ENCODE peak calls at places on chromosomes 13 and 19, in four cellular contexts. I is IMR-90, C is HepG2, S is K562. H is an unnamed sample.

GRCh38 chr13:53622431-53622830 is 593.8 kb downstream of the OLFM4 start:
- DNase-seq in I (no peak), C (no peak), S (no peak), H (no peak)

GRCh38 chr19:29510701-29511265 is 15.0 kb upstream of the VSTM2B start:
- DNase-seq in I (no peak), C (no peak), S (no peak), H (no peak)

GRCh38 chr13:22735381-22735995 is 445.3 kb upstream of the SGCG start:
- DNase-seq in I (no peak), C (no peak), S (no peak), H (no peak)

GRCh38 chr13:89163081-89163480 is 1491.9 kb downstream of the SLITRK5 start:
- DNase-seq in I (no peak), C (no peak), S (no peak), H (no peak)

GRCh38 chr19:35592226-35592625 is 6.3 kb downstream of the PMIS2 start:
- DNase-seq in I (peak; percentile 37), C (peak; percentile 53), S (peak; percentile 45), H (peak; percentile 82)

GRCh38 chr19:48613852-48614435 is 932 bp downstream of the FAM83E start:
- DNase-seq in I (no peak), C (no peak), S (no peak), H (no peak)

GRCh38 chr19:32865326-32865725 is 4.2 kb downstream of the SLC7A9 start:
- DNase-seq in I (no peak), C (no peak), S (no peak), H (no peak)

GRCh38 chr19:5623397-5624153 is 692 bp downstream of the SAFB start:
- DNase-seq in I (no peak), C (no peak), S (peak; percentile 47), H (no peak)

GRCh38 chr13:75364131-75364713 is 117.7 kb downstream of the TBC1D4 start:
- DNase-seq in I (peak; percentile 21), C (no peak), S (no peak), H (no peak)

GRCh38 chr19:10226376-10227214 is 4.5 kb downstream of the S1PR2 start:
- DNase-seq in I (peak; percentile 95), C (no peak), S (peak; percentile 29), H (no peak)

GRCh38 chr19:32022946-32023832 is 322.2 kb upstream of the ZNF507 start:
- DNase-seq in I (no peak), C (peak; percentile 18), S (no peak), H (no peak)

GRCh38 chr19:4443966-4444764 is 13.4 kb downstream of the UBXN6 start:
- DNase-seq in I (no peak), C (no peak), S (no peak), H (no peak)

GRCh38 chr13:42720116-42720857 is 61.1 kb upstream of the FAM216B start:
- DNase-seq in I (peak; percentile 99), C (peak; percentile 7), S (no peak), H (peak; percentile 81)

GRCh38 chr13:52842440-52842839 is 6.0 kb downstream of the PCDH8 start:
- DNase-seq in I (no peak), C (peak; percentile 65), S (no peak), H (no peak)

GRCh38 chr13:111461445-111462149 is 141.2 kb downstream of the TEX29 start:
- DNase-seq in I (no peak), C (no peak), S (no peak), H (no peak)

GRCh38 chr13:106362637-106363036 is 172.8 kb downstream of the EFNB2 start:
- DNase-seq in I (no peak), C (no peak), S (no peak), H (no peak)

GRCh38 chr13:30805603-30806011 is 70.3 kb downstream of the ALOX5AP start:
- DNase-seq in I (peak; percentile 59), C (peak; percentile 90), S (no peak), H (no peak)

GRCh38 chr13:24681930-24682329 is 1.7 kb downstream of the ATP12A start:
- DNase-seq in I (no peak), C (no peak), S (no peak), H (no peak)

GRCh38 chr13:78881054-78881453 is 222.1 kb upstream of the OBI1 start:
- DNase-seq in I (no peak), C (no peak), S (no peak), H (no peak)

GRCh38 chr13:45370922-45371406 is 30.0 kb upstream of the TPT1 start:
- DNase-seq in I (peak; percentile 84), C (no peak), S (peak; percentile 76), H (peak; percentile 48)

GRCh38 chr19:38262585-38263268 is 1.6 kb upstream of the SPINT2 start:
- DNase-seq in I (no peak), C (no peak), S (no peak), H (no peak)

GRCh38 chr19:1251233-1251502 is 2.8 kb downstream of the MIDN start:
- DNase-seq in I (peak; percentile 68), C (peak; percentile 37), S (no peak), H (peak; percentile 86)
- TF ChIP-seq CEBPB in I (no peak), C (no peak), S (no peak), H (no peak)

GRCh38 chr19:1247747-1248453 is 483 bp upstream of the MIDN start:
- DNase-seq in I (peak; percentile 70), C (peak; percentile 46), S (no peak), H (peak; percentile 76)
- TF ChIP-seq BHLHE40 in I (peak; percentile 81), C (peak; percentile 16), S (peak; percentile 84), H (no peak)

GRCh38 chr13:110068176-110068473 is 238.8 kb downstream of the COL4A1 start:
- DNase-seq in I (no peak), C (no peak), S (no peak), H (no peak)
- H3K27ac ChIP-seq in I (no peak overlapping the region), C (no peak overlapping the region), S (no peak overlapping the region), H (no peak overlapping the region)

GRCh38 chr13:80161896-80162295 is 179.0 kb downstream of the SPRY2 start:
- DNase-seq in I (peak; percentile 49), C (no peak), S (no peak), H (no peak)

GRCh38 chr13:80164451-80164850 is 176.5 kb downstream of the SPRY2 start:
- DNase-seq in I (no peak), C (no peak), S (no peak), H (no peak)

GRCh38 chr13:80171096-80171495 is 169.8 kb downstream of the SPRY2 start:
- DNase-seq in I (no peak), C (no peak), S (no peak), H (no peak)

GRCh38 chr13:80168089-80168850 is 172.7 kb downstream of the SPRY2 start:
- DNase-seq in I (peak; percentile 71), C (no peak), S (no peak), H (no peak)

GRCh38 chr13:80166352-80166751 is 174.6 kb downstream of the SPRY2 start:
- DNase-seq in I (no peak), C (no peak), S (no peak), H (no peak)
- TF ChIP-seq CEBPB in I (no peak), C (no peak), S (no peak), H (no peak)

GRCh38 chr19:18996796-18997394 is 36.4 kb downstream of the SUGP2 start:
- DNase-seq in I (no peak), C (no peak), S (no peak), H (no peak)

GRCh38 chr19:18998276-18998675 is 35.0 kb downstream of the SUGP2 start:
- DNase-seq in I (no peak), C (no peak), S (no peak), H (no peak)

GRCh38 chr19:18996351-18996750 is 37.0 kb downstream of the SUGP2 start:
- DNase-seq in I (no peak), C (no peak), S (no peak), H (no peak)

GRCh38 chr19:18992696-18993095 is 40.6 kb downstream of the SUGP2 start:
- DNase-seq in I (no peak), C (no peak), S (no peak), H (no peak)

DNA sequence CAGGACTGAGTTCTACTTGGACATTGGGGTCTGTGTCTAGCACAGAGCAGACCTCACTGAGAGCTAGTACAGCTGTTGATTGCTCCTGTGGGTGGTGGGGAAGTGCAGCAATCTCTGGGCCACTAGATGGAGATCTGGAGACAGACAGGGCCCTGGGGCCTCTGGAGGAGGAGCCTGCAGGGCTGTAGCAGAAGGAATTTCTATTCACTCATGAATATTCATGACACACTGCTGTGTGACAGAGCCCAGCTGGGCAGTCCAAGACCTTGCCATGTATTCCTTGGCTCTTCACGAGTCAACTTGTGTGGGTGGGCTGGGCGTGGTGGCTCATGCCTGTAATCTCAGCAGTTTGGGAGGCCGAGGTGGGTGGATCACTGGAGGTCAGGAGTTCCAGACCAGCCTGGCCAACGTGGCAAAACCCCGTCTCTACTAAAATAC is 37.5 kb downstream of the SUGP2 start:
- DNase-seq in I (peak; percentile 96), C (peak; percentile 57), S (peak; percentile 67), H (peak; percentile 64)
- TF ChIP-seq BHLHE40 in I (peak; percentile 36), C (no peak), S (no peak), H (no peak)

DNA sequence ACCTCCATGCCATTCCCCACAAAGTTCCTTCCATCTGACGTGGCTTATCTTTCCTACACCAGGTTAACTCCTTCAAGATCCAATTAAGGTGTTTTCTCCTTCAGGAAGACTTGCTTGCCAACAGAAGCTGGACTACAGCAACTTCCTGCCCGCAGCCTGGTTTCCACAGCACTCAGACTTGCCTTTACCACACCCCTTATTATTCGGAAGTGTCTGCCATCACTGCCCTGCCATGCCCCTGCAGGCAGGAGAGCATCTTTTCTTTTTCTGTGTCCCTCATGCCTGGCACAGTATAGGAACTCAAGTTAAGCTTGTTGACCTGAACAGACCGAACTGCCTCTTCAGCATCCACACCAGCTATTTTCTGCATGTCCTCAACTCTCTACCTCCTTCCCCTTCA is 168.0 kb downstream of the FOXO1 start:
- DNase-seq in I (no peak), C (no peak), S (no peak), H (no peak)
- H3K27ac ChIP-seq in I (no peak overlapping the region), C (no peak overlapping the region), S (no peak overlapping the region), H (no peak overlapping the region)